ENCODE peak calls at places on chromosomes 3 and 15, in five cellular contexts. One of them, this sample, is unnamed.
A peak's percentile ranks its signal among the peaks of the same experiment; 100 is the strongest.

GRCh38 chr3:24591661-24592555 is 97.3 kb upstream of the THRB start:
- DNase-seq in T-helper 17 cell: no peak
- DNase-seq in NCI-H1417 treated with DMSO at 0.1 percent for 48 hours: no peak
- DNase-seq in DMS53: peak; percentile 23
- DNase-seq in SW480: peak; percentile 39
- DNase-seq in this sample: no peak

GRCh38 chr3:78235841-78236240 is 1195.9 kb downstream of the ROBO2 start:
- DNase-seq in SW480: no peak
- DNase-seq in NCI-H1417 treated with DMSO at 0.1 percent for 48 hours: no peak
- DNase-seq in T-helper 17 cell: no peak
- DNase-seq in DMS53: no peak
- DNase-seq in this sample: no peak

GRCh38 chr15:48722764-48723661 is 77.5 kb upstream of the FBN1 start:
- DNase-seq in SW480: peak; percentile 21
- DNase-seq in NCI-H1417 treated with DMSO at 0.1 percent for 48 hours: no peak
- DNase-seq in DMS53: no peak
- DNase-seq in T-helper 17 cell: no peak
- DNase-seq in this sample: no peak

GRCh38 chr3:127796045-127796720 is 26.1 kb downstream of the MGLL start:
- DNase-seq in NCI-H1417 treated with DMSO at 0.1 percent for 48 hours: no peak
- DNase-seq in DMS53: no peak
- DNase-seq in T-helper 17 cell: no peak
- DNase-seq in SW480: no peak
- DNase-seq in this sample: no peak

GRCh38 chr3:12436514-12437222 is 47.6 kb upstream of the TSEN2 start:
- DNase-seq in SW480: no peak
- DNase-seq in T-helper 17 cell: no peak
- DNase-seq in DMS53: no peak
- DNase-seq in NCI-H1417 treated with DMSO at 0.1 percent for 48 hours: no peak
- DNase-seq in this sample: no peak

GRCh38 chr3:10930641-10931040 is 61.9 kb upstream of the SLC6A1 start:
- DNase-seq in NCI-H1417 treated with DMSO at 0.1 percent for 48 hours: no peak
- DNase-seq in SW480: no peak
- DNase-seq in DMS53: no peak
- DNase-seq in T-helper 17 cell: no peak
- DNase-seq in this sample: no peak

GRCh38 chr3:31240466-31240865 is 292.3 kb upstream of the STT3B start:
- DNase-seq in DMS53: no peak
- DNase-seq in NCI-H1417 treated with DMSO at 0.1 percent for 48 hours: no peak
- DNase-seq in SW480: no peak
- DNase-seq in T-helper 17 cell: no peak
- DNase-seq in this sample: no peak

GRCh38 chr3:161559177-161559998 is 62.8 kb downstream of the OTOL1 start:
- DNase-seq in T-helper 17 cell: no peak
- DNase-seq in SW480: peak; percentile 42
- DNase-seq in DMS53: peak; percentile 71
- DNase-seq in NCI-H1417 treated with DMSO at 0.1 percent for 48 hours: peak; percentile 64
- DNase-seq in this sample: no peak

GRCh38 chr15:52078197-52078875 is 34.2 kb downstream of the BCL2L10 start:
- DNase-seq in DMS53: no peak
- DNase-seq in T-helper 17 cell: no peak
- DNase-seq in SW480: no peak
- DNase-seq in NCI-H1417 treated with DMSO at 0.1 percent for 48 hours: no peak
- DNase-seq in this sample: no peak

GRCh38 chr3:10725846-10726245 is 90.2 kb upstream of the SLC6A11 start:
- DNase-seq in T-helper 17 cell: no peak
- DNase-seq in SW480: no peak
- DNase-seq in NCI-H1417 treated with DMSO at 0.1 percent for 48 hours: no peak
- DNase-seq in DMS53: no peak
- DNase-seq in this sample: no peak

GRCh38 chr3:111236833-111237713 is 165.5 kb downstream of the NECTIN3 start:
- DNase-seq in T-helper 17 cell: no peak
- DNase-seq in NCI-H1417 treated with DMSO at 0.1 percent for 48 hours: no peak
- DNase-seq in DMS53: no peak
- DNase-seq in SW480: no peak
- DNase-seq in this sample: no peak

GRCh38 chr3:158381274-158381868 is 189.6 kb upstream of the MLF1 start:
- DNase-seq in NCI-H1417 treated with DMSO at 0.1 percent for 48 hours: no peak
- DNase-seq in T-helper 17 cell: no peak
- DNase-seq in DMS53: peak; percentile 69
- DNase-seq in SW480: no peak
- DNase-seq in this sample: no peak

GRCh38 chr15:42456971-42457370 is 34.0 kb downstream of the ZNF106 start:
- DNase-seq in DMS53: no peak
- DNase-seq in SW480: no peak
- DNase-seq in NCI-H1417 treated with DMSO at 0.1 percent for 48 hours: no peak
- DNase-seq in T-helper 17 cell: no peak
- DNase-seq in this sample: no peak

GRCh38 chr3:141227752-141228151 is 3.9 kb upstream of the PXYLP1 start:
- DNase-seq in DMS53: peak; percentile 10
- DNase-seq in SW480: no peak
- DNase-seq in NCI-H1417 treated with DMSO at 0.1 percent for 48 hours: no peak
- DNase-seq in T-helper 17 cell: no peak
- DNase-seq in this sample: no peak

GRCh38 chr3:162041622-162042021 is 545.0 kb downstream of the OTOL1 start:
- DNase-seq in NCI-H1417 treated with DMSO at 0.1 percent for 48 hours: no peak
- DNase-seq in T-helper 17 cell: no peak
- DNase-seq in SW480: no peak
- DNase-seq in DMS53: no peak
- DNase-seq in this sample: no peak

GRCh38 chr3:190055773-190056172 is 64.9 kb downstream of the P3H2 start:
- DNase-seq in NCI-H1417 treated with DMSO at 0.1 percent for 48 hours: no peak
- DNase-seq in DMS53: no peak
- DNase-seq in SW480: no peak
- DNase-seq in T-helper 17 cell: no peak
- DNase-seq in this sample: no peak

GRCh38 chr3:193830791-193831191 is 237.8 kb downstream of the OPA1 start:
- DNase-seq in SW480: peak; percentile 55
- DNase-seq in NCI-H1417 treated with DMSO at 0.1 percent for 48 hours: peak; percentile 14
- DNase-seq in DMS53: peak; percentile 57
- DNase-seq in T-helper 17 cell: no peak
- DNase-seq in this sample: no peak

GRCh38 chr3:23576379-23576959 is 229.3 kb upstream of the UBE2E1 start:
- DNase-seq in DMS53: peak; percentile 84
- DNase-seq in NCI-H1417 treated with DMSO at 0.1 percent for 48 hours: no peak
- DNase-seq in T-helper 17 cell: no peak
- DNase-seq in SW480: peak; percentile 28
- DNase-seq in this sample: no peak

GRCh38 chr15:59436774-59437472 is 1.1 kb upstream of the FAM81A start:
- DNase-seq in NCI-H1417 treated with DMSO at 0.1 percent for 48 hours: peak; percentile 30
- DNase-seq in T-helper 17 cell: no peak
- DNase-seq in SW480: peak; percentile 6
- DNase-seq in DMS53: peak; percentile 44
- DNase-seq in this sample: peak; percentile 28

GRCh38 chr3:183098538-183099025 is 714 bp downstream of the MCCC1 start:
- DNase-seq in NCI-H1417 treated with DMSO at 0.1 percent for 48 hours: no peak
- DNase-seq in DMS53: peak; percentile 32
- DNase-seq in T-helper 17 cell: no peak
- DNase-seq in SW480: no peak
- DNase-seq in this sample: no peak

GRCh38 chr15:63421433-63421832 is 39.8 kb upstream of the CA12 start:
- DNase-seq in NCI-H1417 treated with DMSO at 0.1 percent for 48 hours: no peak
- DNase-seq in DMS53: no peak
- DNase-seq in T-helper 17 cell: no peak
- DNase-seq in SW480: no peak
- DNase-seq in this sample: no peak

This sample was measured in colonic mucosa.